ENCODE peak calls at places on chromosomes 4 and X, in four cellular contexts. One of them, this sample, is unnamed. For H3K4me1, the result is how much of the 10 kb centered on the place peaks cover.

GRCh38 chr4:94455081-94455480 is 3.3 kb downstream of the PDLIM5 start:
- DNase-seq in pancreas: peak
- DNase-seq in GM23248: peak
- DNase-seq in spleen: no peak
- DNase-seq in this sample: peak

GRCh38 chrX:10416424-10416823 is 204.0 kb downstream of the MID1 start:
- DNase-seq in pancreas: no peak
- DNase-seq in spleen: no peak
- DNase-seq in GM23248: no peak
- DNase-seq in this sample: no peak

GRCh38 chr4:153909672-153910071 is 120.8 kb upstream of the SFRP2 start:
- DNase-seq in pancreas: no peak
- DNase-seq in GM23248: no peak
- DNase-seq in spleen: no peak
- DNase-seq in this sample: no peak

GRCh38 chrX:84748965-84749656 is 246.9 kb upstream of the HDX start:
- DNase-seq in spleen: no peak
- DNase-seq in pancreas: no peak
- DNase-seq in GM23248: no peak
- DNase-seq in this sample: no peak

GRCh38 chr4:8330821-8331566 is 61.4 kb downstream of the HTRA3 start:
- DNase-seq in GM23248: peak
- DNase-seq in spleen: peak
- DNase-seq in pancreas: no peak
- DNase-seq in this sample: peak

GRCh38 chr4:1200425-1201035 is 28.1 kb upstream of the SPON2 start:
- DNase-seq in GM23248: peak
- DNase-seq in spleen: peak
- DNase-seq in pancreas: peak
- DNase-seq in this sample: peak

GRCh38 chrX:26442340-26442739 is 226.4 kb downstream of the MAGEB5 start:
- DNase-seq in pancreas: peak
- DNase-seq in GM23248: peak
- DNase-seq in spleen: no peak
- DNase-seq in this sample: no peak

GRCh38 chr4:96356591-96357360 is 516.9 kb downstream of the PDHA2 start:
- DNase-seq in GM23248: no peak
- DNase-seq in pancreas: no peak
- DNase-seq in spleen: no peak
- DNase-seq in this sample: no peak

GRCh38 chr4:54109226-54110018 is 9.5 kb downstream of the GSX2 start:
- DNase-seq in pancreas: no peak
- DNase-seq in spleen: peak
- DNase-seq in GM23248: no peak
- DNase-seq in this sample: no peak

GRCh38 chrX:136646602-136647239 is 1.2 kb upstream of the CD40LG start:
- DNase-seq in spleen: no peak
- DNase-seq in pancreas: no peak
- DNase-seq in GM23248: no peak
- DNase-seq in this sample: no peak

GRCh38 chr4:36099509-36099908 is 144.8 kb downstream of the ARAP2 start:
- DNase-seq in pancreas: no peak
- DNase-seq in GM23248: no peak
- DNase-seq in spleen: no peak
- DNase-seq in this sample: no peak

GRCh38 chr4:128682942-128683666 is 126.4 kb upstream of the JADE1 start:
- DNase-seq in spleen: no peak
- DNase-seq in GM23248: no peak
- DNase-seq in pancreas: no peak
- DNase-seq in this sample: no peak

GRCh38 chr4:15327311-15328298 is 100.2 kb upstream of the C1QTNF7 start:
- DNase-seq in pancreas: no peak
- DNase-seq in spleen: no peak
- DNase-seq in GM23248: peak
- DNase-seq in this sample: no peak

GRCh38 chrX:106919932-106920452 is at the start of gene CLDN2:
- DNase-seq in pancreas: no peak
- DNase-seq in spleen: no peak
- DNase-seq in GM23248: no peak
- DNase-seq in this sample: no peak

GRCh38 chrX:12332786-12333347 is 194.6 kb downstream of the FRMPD4 start:
- DNase-seq in pancreas: no peak
- DNase-seq in spleen: no peak
- DNase-seq in GM23248: no peak
- DNase-seq in this sample: no peak

GRCh38 chrX:110125435-110125834 is 122.5 kb downstream of the TMEM164 start:
- DNase-seq in pancreas: no peak
- DNase-seq in spleen: no peak
- DNase-seq in GM23248: no peak
- DNase-seq in this sample: no peak

GRCh38 chr4:19224820-19225219 is 1026.9 kb upstream of the SLIT2 start:
- DNase-seq in spleen: no peak
- DNase-seq in GM23248: peak
- DNase-seq in pancreas: no peak
- DNase-seq in this sample: no peak

GRCh38 chr4:6225469-6225868 is 25.1 kb upstream of the JAKMIP1 start:
- DNase-seq in pancreas: no peak
- DNase-seq in GM23248: peak
- DNase-seq in spleen: no peak
- DNase-seq in this sample: no peak

GRCh38 chr4:154049457-154050181 is 260.7 kb upstream of the SFRP2 start:
- DNase-seq in spleen: no peak
- DNase-seq in GM23248: peak
- DNase-seq in pancreas: no peak
- DNase-seq in this sample: no peak

GRCh38 chr4:127995776-127996175 is 30.6 kb downstream of the ABHD18 start:
- DNase-seq in GM23248: peak
- DNase-seq in spleen: no peak
- DNase-seq in pancreas: no peak
- DNase-seq in this sample: no peak

GRCh38 chr4:140633951-140634350 is 65.2 kb upstream of the UCP1 start:
- DNase-seq in GM23248: no peak
- DNase-seq in pancreas: no peak
- DNase-seq in spleen: no peak
- DNase-seq in this sample: no peak

GRCh38 chr4:36734296-36734695 is 452.9 kb downstream of the DTHD1 start:
- DNase-seq in spleen: no peak
- DNase-seq in GM23248: no peak
- DNase-seq in pancreas: no peak
- DNase-seq in this sample: no peak

GRCh38 chr4:72846280-72847111 is 223.0 kb downstream of the COX18 start:
- DNase-seq in pancreas: no peak
- DNase-seq in spleen: peak
- DNase-seq in GM23248: peak
- DNase-seq in this sample: no peak

GRCh38 chr4:22532117-22532516 is 16.3 kb upstream of the ADGRA3 start:
- DNase-seq in pancreas: no peak
- DNase-seq in GM23248: no peak
- DNase-seq in spleen: no peak
- DNase-seq in this sample: no peak

GRCh38 chr4:177986236-177986635 is 544.0 kb upstream of the AGA start:
- DNase-seq in pancreas: no peak
- DNase-seq in spleen: no peak
- DNase-seq in GM23248: no peak
- DNase-seq in this sample: no peak

GRCh38 chr4:168677879-168678278 is 181.0 kb downstream of the PALLD start:
- DNase-seq in GM23248: no peak
- DNase-seq in pancreas: no peak
- DNase-seq in spleen: no peak
- DNase-seq in this sample: no peak

GRCh38 chrX:50814701-50815476 is 895 bp upstream of the SHROOM4 start:
- DNase-seq in spleen: no peak
- DNase-seq in pancreas: no peak
- DNase-seq in GM23248: peak
- DNase-seq in this sample: no peak

GRCh38 chr4:8675383-8675782 is 82.8 kb downstream of the CPZ start:
- DNase-seq in GM23248: peak
- DNase-seq in pancreas: no peak
- DNase-seq in spleen: peak
- DNase-seq in this sample: no peak

GRCh38 chr4:103375278-103375677 is 177.1 kb upstream of the CENPE start:
- DNase-seq in pancreas: no peak
- DNase-seq in GM23248: peak
- DNase-seq in spleen: no peak
- DNase-seq in this sample: no peak

GRCh38 chr4:47643845-47644244 is 158.8 kb downstream of the ATP10D start:
- DNase-seq in spleen: no peak
- DNase-seq in pancreas: no peak
- DNase-seq in GM23248: no peak
- DNase-seq in this sample: no peak

GRCh38 chr4:47642985-47643745 is 158.1 kb downstream of the ATP10D start:
- DNase-seq in spleen: no peak
- DNase-seq in pancreas: no peak
- DNase-seq in GM23248: no peak
- DNase-seq in this sample: no peak

GRCh38 chr4:47647544-47647943 is 162.5 kb downstream of the ATP10D start:
- DNase-seq in pancreas: no peak
- DNase-seq in spleen: no peak
- DNase-seq in GM23248: no peak
- DNase-seq in this sample: no peak

GRCh38 chr4:47647029-47647428 is 162.0 kb downstream of the ATP10D start:
- DNase-seq in pancreas: no peak
- DNase-seq in spleen: no peak
- DNase-seq in GM23248: no peak
- DNase-seq in this sample: no peak

GRCh38 chr4:47646372-47646771 is 161.3 kb downstream of the ATP10D start:
- DNase-seq in GM23248: no peak
- DNase-seq in spleen: no peak
- DNase-seq in pancreas: no peak
- DNase-seq in this sample: no peak
- H3K4me1 ChIP-seq in GM23248: under half
- H3K4me1 ChIP-seq in spleen: under half
- H3K4me1 ChIP-seq in pancreas: under half
- H3K4me1 ChIP-seq in this sample: under half

GRCh38 chrX:15758140-15758539 is 20.1 kb downstream of the CA5B start:
- DNase-seq in pancreas: no peak
- DNase-seq in GM23248: no peak
- DNase-seq in spleen: no peak
- DNase-seq in this sample: no peak
- H3K4me1 ChIP-seq in pancreas: under half
- H3K4me1 ChIP-seq in GM23248: under half
- H3K4me1 ChIP-seq in spleen: under half
- H3K4me1 ChIP-seq in this sample: under half

DNA sequence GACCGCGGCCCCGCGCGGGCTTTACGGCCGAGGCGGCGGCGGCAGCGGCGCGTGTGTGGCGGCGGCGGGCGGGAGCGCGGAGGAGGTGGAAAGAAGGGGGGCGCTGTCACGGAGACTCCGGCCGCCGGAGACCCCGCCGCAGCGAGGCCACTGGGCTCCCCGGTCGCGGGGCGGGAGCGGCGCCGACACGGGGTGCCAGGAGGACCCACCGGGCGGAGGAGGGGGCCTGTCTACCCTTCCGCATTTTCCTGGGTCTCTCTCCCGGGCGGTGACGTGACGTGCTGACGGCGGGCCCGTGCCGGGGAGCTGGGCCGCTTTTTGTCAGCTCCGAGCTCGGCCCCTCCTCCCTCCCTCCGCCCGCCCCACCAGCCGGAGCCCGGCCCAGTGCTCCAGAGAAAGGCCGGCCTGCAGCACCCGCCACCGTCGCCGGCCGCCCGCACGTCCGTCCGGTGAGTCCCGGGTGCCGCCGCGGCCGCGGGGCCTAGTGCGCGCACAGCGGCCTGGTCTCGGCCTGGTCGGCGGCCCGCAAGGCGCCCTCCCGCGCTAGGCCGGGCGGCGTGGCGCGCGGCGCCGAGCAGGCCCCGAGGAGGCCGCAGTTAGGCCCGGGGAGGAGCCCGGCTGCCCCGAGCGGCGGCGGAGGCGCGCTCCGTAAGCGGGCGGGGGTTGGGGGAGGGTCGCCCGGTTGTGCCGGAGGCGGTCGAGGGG is at the start of gene ZFX:
- DNase-seq in GM23248: peak
- DNase-seq in pancreas: peak
- DNase-seq in spleen: peak
- DNase-seq in this sample: peak
- H3K4me1 ChIP-seq in GM23248: half or more
- H3K4me1 ChIP-seq in pancreas: under half
- H3K4me1 ChIP-seq in spleen: half or more
- H3K4me1 ChIP-seq in this sample: half or more

GRCh38 chr4:176309046-176309445 is 10.7 kb upstream of the SPCS3 start:
- DNase-seq in pancreas: no peak
- DNase-seq in GM23248: no peak
- DNase-seq in spleen: no peak
- DNase-seq in this sample: no peak

GRCh38 chr4:176307591-176307920 is 12.2 kb upstream of the SPCS3 start:
- DNase-seq in spleen: no peak
- DNase-seq in pancreas: no peak
- DNase-seq in GM23248: no peak
- DNase-seq in this sample: no peak

GRCh38 chr4:176306837-176307590 is 12.8 kb upstream of the SPCS3 start:
- DNase-seq in pancreas: no peak
- DNase-seq in GM23248: no peak
- DNase-seq in spleen: no peak
- DNase-seq in this sample: no peak

GRCh38 chr4:176308441-176308840 is 11.3 kb upstream of the SPCS3 start:
- DNase-seq in spleen: no peak
- DNase-seq in pancreas: no peak
- DNase-seq in GM23248: no peak
- DNase-seq in this sample: no peak

DNA sequence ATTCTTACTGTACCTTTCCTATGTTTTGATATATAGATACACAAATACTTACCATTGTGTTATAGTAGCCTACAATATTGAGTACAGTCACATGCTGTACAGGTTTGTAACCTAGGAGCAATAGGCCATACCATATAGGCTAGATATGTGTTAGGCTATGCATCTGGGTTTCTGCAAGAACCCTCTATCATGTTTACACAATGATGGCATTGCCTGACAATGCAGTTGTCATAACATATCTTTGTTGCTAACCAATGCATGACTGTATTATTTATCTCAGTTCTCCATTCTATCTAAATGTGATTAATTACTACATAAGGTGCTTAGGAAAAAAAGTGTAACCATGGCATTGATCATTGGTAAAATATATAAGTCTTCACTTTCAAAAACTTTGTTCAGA is 10.0 kb upstream of the SPCS3 start:
- DNase-seq in GM23248: peak
- DNase-seq in spleen: no peak
- DNase-seq in pancreas: no peak
- DNase-seq in this sample: no peak
- H3K4me1 ChIP-seq in GM23248: under half
- H3K4me1 ChIP-seq in spleen: under half
- H3K4me1 ChIP-seq in pancreas: under half
- H3K4me1 ChIP-seq in this sample: under half

GRCh38 chrX:80098038-80098437 is 83.5 kb downstream of the TBX22 start:
- DNase-seq in spleen: no peak
- DNase-seq in GM23248: no peak
- DNase-seq in pancreas: no peak
- DNase-seq in this sample: no peak
- H3K4me1 ChIP-seq in spleen: under half
- H3K4me1 ChIP-seq in GM23248: under half
- H3K4me1 ChIP-seq in pancreas: under half
- H3K4me1 ChIP-seq in this sample: under half

GRCh38 chr4:113449407-113449974 is 312.0 kb downstream of the CAMK2D start:
- DNase-seq in GM23248: peak
- DNase-seq in spleen: no peak
- DNase-seq in pancreas: no peak
- DNase-seq in this sample: no peak
- H3K4me1 ChIP-seq in GM23248: under half
- H3K4me1 ChIP-seq in spleen: under half
- H3K4me1 ChIP-seq in pancreas: under half
- H3K4me1 ChIP-seq in this sample: half or more

GRCh38 chr4:90105274-90105673 is 21.9 kb upstream of the CCSER1 start:
- DNase-seq in spleen: no peak
- DNase-seq in GM23248: no peak
- DNase-seq in pancreas: no peak
- DNase-seq in this sample: no peak
- H3K4me1 ChIP-seq in spleen: under half
- H3K4me1 ChIP-seq in GM23248: under half
- H3K4me1 ChIP-seq in pancreas: under half
- H3K4me1 ChIP-seq in this sample: under half